ENCODE peak calls at places on chromosomes 2 and 18, in four cellular contexts. One of them, this sample, is unnamed.
A peak's percentile ranks its signal among the peaks of the same experiment; 100 is the strongest.

GRCh38 chr18:46338213-46338612 is 234.0 kb downstream of the HAUS1 start:
- DNase-seq in GM04503: no peak
- DNase-seq in effector memory CD8-positive, alpha-beta T cell: no peak
- DNase-seq in A549: no peak
- DNase-seq in this sample: no peak

GRCh38 chr2:62826141-62826540 is 120.6 kb downstream of the EHBP1 start:
- DNase-seq in effector memory CD8-positive, alpha-beta T cell: no peak
- DNase-seq in GM04503: no peak
- DNase-seq in A549: no peak
- DNase-seq in this sample: no peak

GRCh38 chr2:167265722-167266121 is 377.4 kb downstream of the XIRP2 start:
- DNase-seq in A549: no peak
- DNase-seq in effector memory CD8-positive, alpha-beta T cell: no peak
- DNase-seq in GM04503: no peak
- DNase-seq in this sample: no peak

GRCh38 chr2:129711816-129712420 is 267.5 kb upstream of the RAB6C start:
- DNase-seq in effector memory CD8-positive, alpha-beta T cell: no peak
- DNase-seq in A549: no peak
- DNase-seq in GM04503: no peak
- DNase-seq in this sample: no peak

GRCh38 chr18:63994783-63995399 is 25.0 kb downstream of the SERPINB8 start:
- DNase-seq in GM04503: no peak
- DNase-seq in A549: peak; percentile 18
- DNase-seq in effector memory CD8-positive, alpha-beta T cell: peak; percentile 33
- DNase-seq in this sample: peak; percentile 80

GRCh38 chr2:105494683-105495425 is 96.0 kb upstream of the FHL2 start:
- DNase-seq in effector memory CD8-positive, alpha-beta T cell: no peak
- DNase-seq in GM04503: no peak
- DNase-seq in A549: no peak
- DNase-seq in this sample: no peak

GRCh38 chr2:22450831-22451230 is 934.1 kb upstream of the KLHL29 start:
- DNase-seq in A549: no peak
- DNase-seq in effector memory CD8-positive, alpha-beta T cell: no peak
- DNase-seq in GM04503: no peak
- DNase-seq in this sample: no peak

GRCh38 chr2:118604346-118604745 is 243.1 kb downstream of the EN1 start:
- DNase-seq in A549: no peak
- DNase-seq in GM04503: no peak
- DNase-seq in effector memory CD8-positive, alpha-beta T cell: no peak
- DNase-seq in this sample: no peak

GRCh38 chr2:231463698-231464575 is at the start of gene NCL:
- DNase-seq in effector memory CD8-positive, alpha-beta T cell: peak; percentile 85
- DNase-seq in A549: peak; percentile 46
- DNase-seq in GM04503: peak; percentile 88
- DNase-seq in this sample: peak; percentile 89

GRCh38 chr18:58150772-58151171 is 106.7 kb downstream of the NEDD4L start:
- DNase-seq in GM04503: no peak
- DNase-seq in effector memory CD8-positive, alpha-beta T cell: no peak
- DNase-seq in A549: no peak
- DNase-seq in this sample: no peak

GRCh38 chr18:73235491-73235890 is 367.7 kb upstream of the NETO1 start:
- DNase-seq in effector memory CD8-positive, alpha-beta T cell: no peak
- DNase-seq in A549: peak; percentile 1
- DNase-seq in GM04503: peak; percentile 3
- DNase-seq in this sample: no peak

GRCh38 chr2:132446460-132446859 is 29.9 kb downstream of the GPR39 start:
- DNase-seq in A549: no peak
- DNase-seq in effector memory CD8-positive, alpha-beta T cell: no peak
- DNase-seq in GM04503: no peak
- DNase-seq in this sample: no peak

GRCh38 chr2:70834106-70834505 is 1.5 kb downstream of the CD207 start:
- DNase-seq in effector memory CD8-positive, alpha-beta T cell: no peak
- DNase-seq in GM04503: no peak
- DNase-seq in A549: no peak
- DNase-seq in this sample: no peak

GRCh38 chr18:26827581-26827980 is 37.9 kb downstream of the AQP4 start:
- DNase-seq in A549: no peak
- DNase-seq in effector memory CD8-positive, alpha-beta T cell: no peak
- DNase-seq in GM04503: no peak
- DNase-seq in this sample: no peak

GRCh38 chr2:113164930-113165585 is 8.7 kb upstream of the PSD4 start:
- DNase-seq in effector memory CD8-positive, alpha-beta T cell: no peak
- DNase-seq in A549: no peak
- DNase-seq in GM04503: no peak
- DNase-seq in this sample: no peak

GRCh38 chr2:176536739-176537138 is 267.5 kb downstream of the MTX2 start:
- DNase-seq in effector memory CD8-positive, alpha-beta T cell: no peak
- DNase-seq in GM04503: no peak
- DNase-seq in A549: no peak
- DNase-seq in this sample: no peak